ENCODE peak calls at places on chromosomes 2 and 18, in six cellular contexts. One of them, this sample, is unnamed. For H3K9me3, the result is how much of the 10 kb centered on the place peaks cover.

GRCh38 chr18:59902993-59903610 is 3.3 kb downstream of the PMAIP1 start:
- DNase-seq in neuronal stem cell: no peak
- DNase-seq in astrocyte: no peak
- DNase-seq in A549: no peak
- DNase-seq in OCI-LY7: no peak
- DNase-seq in neural progenitor cell: no peak
- DNase-seq in this sample: no peak

GRCh38 chr2:230900336-230900995 is 24.6 kb downstream of the GPR55 start:
- DNase-seq in neural progenitor cell: no peak
- DNase-seq in OCI-LY7: no peak
- DNase-seq in A549: no peak
- DNase-seq in neuronal stem cell: no peak
- DNase-seq in astrocyte: no peak
- DNase-seq in this sample: no peak

GRCh38 chr2:86295071-86295470 is 42.4 kb downstream of the REEP1 start:
- DNase-seq in neuronal stem cell: no peak
- DNase-seq in A549: no peak
- DNase-seq in astrocyte: no peak
- DNase-seq in OCI-LY7: no peak
- DNase-seq in neural progenitor cell: no peak
- DNase-seq in this sample: no peak

GRCh38 chr2:46333912-46334311 is 36.7 kb downstream of the EPAS1 start:
- DNase-seq in neural progenitor cell: no peak
- DNase-seq in OCI-LY7: no peak
- DNase-seq in astrocyte: no peak
- DNase-seq in A549: peak
- DNase-seq in neuronal stem cell: no peak
- DNase-seq in this sample: no peak

GRCh38 chr2:70099270-70099669 is 12.0 kb downstream of the PCBP1 start:
- DNase-seq in neural progenitor cell: no peak
- DNase-seq in astrocyte: no peak
- DNase-seq in OCI-LY7: no peak
- DNase-seq in neuronal stem cell: no peak
- DNase-seq in A549: no peak
- DNase-seq in this sample: no peak

GRCh38 chr18:59929621-59930295 is 30.0 kb downstream of the PMAIP1 start:
- DNase-seq in astrocyte: no peak
- DNase-seq in OCI-LY7: no peak
- DNase-seq in A549: no peak
- DNase-seq in neural progenitor cell: no peak
- DNase-seq in neuronal stem cell: no peak
- DNase-seq in this sample: no peak

GRCh38 chr18:10523544-10523943 is 2.3 kb upstream of the NAPG start:
- DNase-seq in astrocyte: no peak
- DNase-seq in OCI-LY7: no peak
- DNase-seq in A549: no peak
- DNase-seq in neuronal stem cell: no peak
- DNase-seq in neural progenitor cell: no peak
- DNase-seq in this sample: no peak

GRCh38 chr2:8522682-8523081 is 159.2 kb upstream of the ID2 start:
- DNase-seq in OCI-LY7: peak
- DNase-seq in neural progenitor cell: no peak
- DNase-seq in astrocyte: no peak
- DNase-seq in A549: no peak
- DNase-seq in neuronal stem cell: no peak
- DNase-seq in this sample: no peak

GRCh38 chr2:223959688-223960087 is 2.4 kb downstream of the MRPL44 start:
- DNase-seq in neuronal stem cell: no peak
- DNase-seq in neural progenitor cell: no peak
- DNase-seq in astrocyte: no peak
- DNase-seq in A549: no peak
- DNase-seq in OCI-LY7: peak
- DNase-seq in this sample: no peak

GRCh38 chr2:127032601-127033000 is 74.4 kb downstream of the BIN1 start:
- DNase-seq in neuronal stem cell: no peak
- DNase-seq in A549: no peak
- DNase-seq in astrocyte: peak
- DNase-seq in neural progenitor cell: no peak
- DNase-seq in OCI-LY7: no peak
- DNase-seq in this sample: no peak

GRCh38 chr2:119389615-119390306 is 23.0 kb downstream of the DBI start:
- DNase-seq in A549: no peak
- DNase-seq in neural progenitor cell: no peak
- DNase-seq in neuronal stem cell: no peak
- DNase-seq in astrocyte: peak
- DNase-seq in OCI-LY7: no peak
- DNase-seq in this sample: no peak

GRCh38 chr18:49677762-49678398 is 116.0 kb downstream of the LIPG start:
- DNase-seq in neuronal stem cell: no peak
- DNase-seq in A549: no peak
- DNase-seq in neural progenitor cell: no peak
- DNase-seq in astrocyte: no peak
- DNase-seq in OCI-LY7: no peak
- DNase-seq in this sample: no peak

GRCh38 chr2:164868563-164869419 is 27.2 kb upstream of the COBLL1 start:
- DNase-seq in neuronal stem cell: no peak
- DNase-seq in A549: no peak
- DNase-seq in neural progenitor cell: no peak
- DNase-seq in astrocyte: no peak
- DNase-seq in OCI-LY7: no peak
- DNase-seq in this sample: no peak

GRCh38 chr2:74908763-74909444 is 49.5 kb upstream of the POLE4 start:
- DNase-seq in neuronal stem cell: no peak
- DNase-seq in OCI-LY7: no peak
- DNase-seq in astrocyte: no peak
- DNase-seq in A549: no peak
- DNase-seq in neural progenitor cell: peak
- DNase-seq in this sample: no peak

GRCh38 chr2:121418494-121419058 is 112.1 kb upstream of the RNU4ATAC start:
- DNase-seq in astrocyte: no peak
- DNase-seq in neuronal stem cell: no peak
- DNase-seq in OCI-LY7: no peak
- DNase-seq in A549: no peak
- DNase-seq in neural progenitor cell: no peak
- DNase-seq in this sample: no peak

GRCh38 chr2:149657393-149657792 is 69.8 kb upstream of the MMADHC start:
- DNase-seq in A549: no peak
- DNase-seq in neuronal stem cell: no peak
- DNase-seq in astrocyte: no peak
- DNase-seq in OCI-LY7: no peak
- DNase-seq in neural progenitor cell: no peak
- DNase-seq in this sample: no peak

GRCh38 chr18:11163668-11164067 is 14.3 kb upstream of the PIEZO2 start:
- DNase-seq in neural progenitor cell: peak
- DNase-seq in A549: peak
- DNase-seq in astrocyte: no peak
- DNase-seq in OCI-LY7: no peak
- DNase-seq in neuronal stem cell: no peak
- DNase-seq in this sample: no peak

GRCh38 chr2:111702119-111702808 is 181.7 kb downstream of the ANAPC1 start:
- DNase-seq in A549: peak
- DNase-seq in neuronal stem cell: peak
- DNase-seq in OCI-LY7: peak
- DNase-seq in astrocyte: peak
- DNase-seq in neural progenitor cell: peak
- DNase-seq in this sample: no peak

GRCh38 chr18:50813353-50813752 is 6.5 kb downstream of the MRO start:
- DNase-seq in neural progenitor cell: no peak
- DNase-seq in A549: no peak
- DNase-seq in astrocyte: no peak
- DNase-seq in OCI-LY7: no peak
- DNase-seq in neuronal stem cell: no peak
- DNase-seq in this sample: no peak

GRCh38 chr2:30266051-30266621 is 34.8 kb downstream of the LBH start:
- DNase-seq in astrocyte: no peak
- DNase-seq in neural progenitor cell: no peak
- DNase-seq in A549: no peak
- DNase-seq in neuronal stem cell: no peak
- DNase-seq in OCI-LY7: peak
- DNase-seq in this sample: no peak

GRCh38 chr2:196263181-196263747 is 91.9 kb upstream of the STK17B start:
- DNase-seq in neural progenitor cell: no peak
- DNase-seq in A549: no peak
- DNase-seq in astrocyte: peak
- DNase-seq in OCI-LY7: peak
- DNase-seq in neuronal stem cell: no peak
- DNase-seq in this sample: peak

GRCh38 chr2:101330253-101330921 is 21.9 kb upstream of the RNF149 start:
- DNase-seq in neuronal stem cell: no peak
- DNase-seq in A549: no peak
- DNase-seq in OCI-LY7: no peak
- DNase-seq in neural progenitor cell: peak
- DNase-seq in astrocyte: peak
- DNase-seq in this sample: no peak
- H3K4me2 ChIP-seq in neuronal stem cell: no peak
- H3K4me2 ChIP-seq in A549: no peak
- H3K4me2 ChIP-seq in OCI-LY7: no peak
- H3K4me2 ChIP-seq in neural progenitor cell: peak
- H3K4me2 ChIP-seq in astrocyte: peak
- H3K4me2 ChIP-seq in this sample: peak

DNA sequence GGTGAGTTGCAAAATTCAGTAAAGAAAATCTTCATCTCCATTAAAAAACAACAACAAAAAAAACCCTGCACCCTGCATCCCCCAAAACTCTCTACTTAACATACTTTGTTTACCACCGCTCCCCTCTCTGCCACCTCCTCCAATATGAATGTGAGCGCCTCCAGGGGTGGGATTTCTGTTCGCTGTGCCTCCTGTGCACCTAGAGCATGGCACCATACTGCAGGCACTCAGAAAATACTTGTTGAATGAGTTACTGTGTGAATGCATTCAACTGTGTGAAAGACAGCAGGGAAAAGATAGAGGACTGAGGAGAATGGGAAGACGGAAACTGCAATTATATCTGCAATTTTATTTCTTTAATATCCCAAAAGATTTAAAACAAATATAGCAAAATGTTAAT is 4.5 kb downstream of the CEBPZ start:
- DNase-seq in neuronal stem cell: no peak
- DNase-seq in astrocyte: no peak
- DNase-seq in neural progenitor cell: peak
- DNase-seq in A549: no peak
- DNase-seq in OCI-LY7: no peak
- DNase-seq in this sample: no peak
- H3K4me3 ChIP-seq in neuronal stem cell: no peak
- H3K4me3 ChIP-seq in astrocyte: no peak
- H3K4me3 ChIP-seq in neural progenitor cell: peak
- H3K4me3 ChIP-seq in A549: no peak
- H3K4me3 ChIP-seq in OCI-LY7: no peak
- H3K4me3 ChIP-seq in this sample: no peak

GRCh38 chr2:22798389-22798788 is 586.6 kb upstream of the KLHL29 start:
- DNase-seq in OCI-LY7: no peak
- DNase-seq in astrocyte: no peak
- DNase-seq in A549: no peak
- DNase-seq in neural progenitor cell: no peak
- DNase-seq in neuronal stem cell: no peak
- DNase-seq in this sample: no peak

GRCh38 chr2:22800422-22800821 is 584.6 kb upstream of the KLHL29 start:
- DNase-seq in A549: no peak
- DNase-seq in OCI-LY7: no peak
- DNase-seq in astrocyte: no peak
- DNase-seq in neural progenitor cell: peak
- DNase-seq in neuronal stem cell: peak
- DNase-seq in this sample: no peak

GRCh38 chr2:22795467-22795866 is 589.5 kb upstream of the KLHL29 start:
- DNase-seq in astrocyte: no peak
- DNase-seq in neuronal stem cell: no peak
- DNase-seq in neural progenitor cell: no peak
- DNase-seq in A549: no peak
- DNase-seq in OCI-LY7: no peak
- DNase-seq in this sample: no peak

DNA sequence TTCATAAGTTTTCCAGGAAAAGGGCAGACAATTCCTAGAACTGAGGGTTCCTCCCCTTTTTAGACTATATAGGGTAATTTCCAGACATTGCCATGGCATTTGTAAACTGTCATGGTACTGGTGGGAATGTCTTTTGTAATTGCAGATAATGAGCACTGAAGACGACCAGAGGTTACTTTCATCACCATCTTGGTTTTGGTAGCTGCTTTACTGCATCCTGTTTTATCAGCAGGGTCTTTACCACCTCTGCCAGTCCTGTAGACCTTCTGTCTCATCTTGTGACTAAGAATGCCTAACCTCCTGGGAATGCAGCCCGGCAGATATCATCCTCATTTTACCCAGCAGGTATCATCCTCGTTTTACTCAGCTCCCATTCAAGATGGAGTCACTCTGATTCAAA is 583.9 kb upstream of the KLHL29 start:
- DNase-seq in neural progenitor cell: no peak
- DNase-seq in OCI-LY7: no peak
- DNase-seq in astrocyte: no peak
- DNase-seq in neuronal stem cell: no peak
- DNase-seq in A549: no peak
- DNase-seq in this sample: no peak
- H3K9me3 ChIP-seq in neural progenitor cell: under half
- H3K9me3 ChIP-seq in OCI-LY7: under half
- H3K9me3 ChIP-seq in astrocyte: under half
- H3K9me3 ChIP-seq in neuronal stem cell: under half
- H3K9me3 ChIP-seq in A549: under half
- H3K9me3 ChIP-seq in this sample: under half

GRCh38 chr2:182649316-182649715 is 66.7 kb upstream of the DNAJC10 start:
- DNase-seq in neural progenitor cell: peak
- DNase-seq in neuronal stem cell: peak
- DNase-seq in astrocyte: peak
- DNase-seq in A549: peak
- DNase-seq in OCI-LY7: peak
- DNase-seq in this sample: no peak
- H3K4me2 ChIP-seq in neural progenitor cell: no peak
- H3K4me2 ChIP-seq in neuronal stem cell: no peak
- H3K4me2 ChIP-seq in astrocyte: no peak
- H3K4me2 ChIP-seq in A549: no peak
- H3K4me2 ChIP-seq in OCI-LY7: no peak
- H3K4me2 ChIP-seq in this sample: no peak

DNA sequence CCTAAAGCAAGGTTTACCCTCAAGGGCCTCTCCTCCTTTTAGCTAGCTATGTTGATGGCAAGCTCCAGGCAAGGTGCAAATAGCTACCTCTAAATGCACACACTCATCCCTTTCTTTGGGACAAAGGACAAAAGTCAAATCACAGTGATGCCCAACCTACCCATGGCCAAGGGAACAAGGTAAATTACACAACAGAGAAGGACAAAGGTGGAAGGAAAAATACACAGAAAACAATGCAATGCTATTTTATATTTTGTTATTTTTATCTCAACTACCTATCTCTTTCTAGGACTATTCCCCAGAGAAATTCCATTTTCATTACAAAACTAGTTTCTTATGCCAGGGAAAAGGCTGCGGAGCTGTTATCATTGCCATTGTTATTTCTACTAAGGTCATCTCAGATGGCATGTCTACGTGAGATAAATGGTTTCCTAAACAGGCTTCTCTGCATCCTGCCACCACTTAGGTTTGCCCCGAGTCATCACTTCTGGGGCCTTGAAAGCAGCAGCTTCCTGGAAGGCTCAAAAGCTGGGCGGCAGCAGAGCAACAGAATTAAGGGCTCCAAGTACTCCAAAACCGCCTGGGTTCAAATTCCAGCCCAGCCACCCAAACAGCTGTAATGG is 21.1 kb downstream of the BCL2 start:
- DNase-seq in neural progenitor cell: no peak
- DNase-seq in A549: no peak
- DNase-seq in astrocyte: peak
- DNase-seq in OCI-LY7: no peak
- DNase-seq in neuronal stem cell: no peak
- DNase-seq in this sample: no peak
- H3K4me3 ChIP-seq in neural progenitor cell: no peak
- H3K4me3 ChIP-seq in A549: no peak
- H3K4me3 ChIP-seq in astrocyte: no peak
- H3K4me3 ChIP-seq in OCI-LY7: no peak
- H3K4me3 ChIP-seq in neuronal stem cell: no peak
- H3K4me3 ChIP-seq in this sample: no peak

GRCh38 chr18:76234559-76234958 is 260.5 kb downstream of the ZNF516 start:
- DNase-seq in neuronal stem cell: no peak
- DNase-seq in astrocyte: peak
- DNase-seq in A549: no peak
- DNase-seq in neural progenitor cell: no peak
- DNase-seq in OCI-LY7: no peak
- DNase-seq in this sample: no peak
- H3K9me3 ChIP-seq in neuronal stem cell: under half
- H3K9me3 ChIP-seq in astrocyte: under half
- H3K9me3 ChIP-seq in A549: under half
- H3K9me3 ChIP-seq in neural progenitor cell: under half
- H3K9me3 ChIP-seq in OCI-LY7: under half
- H3K9me3 ChIP-seq in this sample: under half

This sample was measured in keratinocyte.